ENCODE peak calls at places on chromosome 2, in eight cellular contexts. One of them, this sample, is unnamed.

GRCh38 chr2:23360571-23361125 is 24.3 kb upstream of the KLHL29 start:
- DNase-seq in gastrocnemius medialis: no peak
- DNase-seq in lung: no peak
- DNase-seq in adrenal gland: no peak
- DNase-seq in lower lobe of right lung: peak
- DNase-seq in cardiac muscle cell: no peak
- DNase-seq in dorsolateral prefrontal cortex: no peak
- DNase-seq in upper lobe of right lung: no peak
- DNase-seq in this sample: no peak

GRCh38 chr2:95281071-95281470 is 6.8 kb downstream of the PROM2 start:
- DNase-seq in gastrocnemius medialis: no peak
- DNase-seq in lung: no peak
- DNase-seq in adrenal gland: no peak
- DNase-seq in lower lobe of right lung: no peak
- DNase-seq in cardiac muscle cell: no peak
- DNase-seq in dorsolateral prefrontal cortex: no peak
- DNase-seq in upper lobe of right lung: no peak
- DNase-seq in this sample: no peak

GRCh38 chr2:185638771-185639170 is 99.8 kb upstream of the FSIP2 start:
- DNase-seq in gastrocnemius medialis: no peak
- DNase-seq in lung: no peak
- DNase-seq in adrenal gland: no peak
- DNase-seq in lower lobe of right lung: no peak
- DNase-seq in cardiac muscle cell: no peak
- DNase-seq in dorsolateral prefrontal cortex: no peak
- DNase-seq in upper lobe of right lung: no peak
- DNase-seq in this sample: no peak

GRCh38 chr2:54260241-54260495 is 4.1 kb upstream of the TSPYL6 start:
- DNase-seq in gastrocnemius medialis: no peak
- DNase-seq in lung: no peak
- DNase-seq in adrenal gland: no peak
- DNase-seq in lower lobe of right lung: no peak
- DNase-seq in cardiac muscle cell: no peak
- DNase-seq in dorsolateral prefrontal cortex: no peak
- DNase-seq in upper lobe of right lung: no peak
- DNase-seq in this sample: no peak

GRCh38 chr2:127707890-127708648 is 6.8 kb downstream of the SFT2D3 start:
- DNase-seq in gastrocnemius medialis: no peak
- DNase-seq in lung: peak
- DNase-seq in adrenal gland: peak
- DNase-seq in lower lobe of right lung: no peak
- DNase-seq in cardiac muscle cell: no peak
- DNase-seq in dorsolateral prefrontal cortex: no peak
- DNase-seq in upper lobe of right lung: no peak
- DNase-seq in this sample: no peak

GRCh38 chr2:173191601-173192000 is 116.0 kb downstream of the MAP3K20 start:
- DNase-seq in gastrocnemius medialis: no peak
- DNase-seq in lung: no peak
- DNase-seq in adrenal gland: no peak
- DNase-seq in lower lobe of right lung: no peak
- DNase-seq in cardiac muscle cell: no peak
- DNase-seq in dorsolateral prefrontal cortex: no peak
- DNase-seq in upper lobe of right lung: no peak
- DNase-seq in this sample: no peak

GRCh38 chr2:189517847-189518535 is 62.6 kb downstream of the SLC40A1 start:
- DNase-seq in gastrocnemius medialis: no peak
- DNase-seq in lung: no peak
- DNase-seq in adrenal gland: no peak
- DNase-seq in lower lobe of right lung: no peak
- DNase-seq in cardiac muscle cell: no peak
- DNase-seq in dorsolateral prefrontal cortex: no peak
- DNase-seq in upper lobe of right lung: no peak
- DNase-seq in this sample: no peak

GRCh38 chr2:182372661-182373060 is 54.2 kb downstream of the PDE1A start:
- DNase-seq in gastrocnemius medialis: peak
- DNase-seq in lung: no peak
- DNase-seq in adrenal gland: no peak
- DNase-seq in lower lobe of right lung: no peak
- DNase-seq in cardiac muscle cell: no peak
- DNase-seq in dorsolateral prefrontal cortex: no peak
- DNase-seq in upper lobe of right lung: no peak
- DNase-seq in this sample: no peak

GRCh38 chr2:137706786-137707613 is 257.3 kb upstream of the HNMT start:
- DNase-seq in gastrocnemius medialis: no peak
- DNase-seq in lung: no peak
- DNase-seq in adrenal gland: no peak
- DNase-seq in lower lobe of right lung: peak
- DNase-seq in cardiac muscle cell: peak
- DNase-seq in dorsolateral prefrontal cortex: no peak
- DNase-seq in upper lobe of right lung: peak
- DNase-seq in this sample: no peak

GRCh38 chr2:236856856-236857616 is 228.7 kb upstream of the COPS8 start:
- DNase-seq in gastrocnemius medialis: no peak
- DNase-seq in lung: no peak
- DNase-seq in adrenal gland: no peak
- DNase-seq in lower lobe of right lung: no peak
- DNase-seq in cardiac muscle cell: peak
- DNase-seq in dorsolateral prefrontal cortex: no peak
- DNase-seq in upper lobe of right lung: no peak
- DNase-seq in this sample: no peak

GRCh38 chr2:188519133-188519532 is 227.5 kb downstream of the GULP1 start:
- DNase-seq in gastrocnemius medialis: no peak
- DNase-seq in lung: no peak
- DNase-seq in adrenal gland: no peak
- DNase-seq in lower lobe of right lung: no peak
- DNase-seq in cardiac muscle cell: no peak
- DNase-seq in dorsolateral prefrontal cortex: no peak
- DNase-seq in upper lobe of right lung: no peak
- DNase-seq in this sample: no peak

GRCh38 chr2:181673178-181673577 is 7.1 kb downstream of the NEUROD1 start:
- DNase-seq in gastrocnemius medialis: no peak
- DNase-seq in lung: no peak
- DNase-seq in adrenal gland: no peak
- DNase-seq in lower lobe of right lung: no peak
- DNase-seq in cardiac muscle cell: no peak
- DNase-seq in dorsolateral prefrontal cortex: peak
- DNase-seq in upper lobe of right lung: no peak
- DNase-seq in this sample: no peak

GRCh38 chr2:73031725-73032701 is 39.5 kb downstream of the SFXN5 start:
- DNase-seq in gastrocnemius medialis: no peak
- DNase-seq in lung: no peak
- DNase-seq in adrenal gland: no peak
- DNase-seq in lower lobe of right lung: no peak
- DNase-seq in cardiac muscle cell: no peak
- DNase-seq in dorsolateral prefrontal cortex: no peak
- DNase-seq in upper lobe of right lung: no peak
- DNase-seq in this sample: no peak

GRCh38 chr2:234377761-234378341 is 119.0 kb downstream of the ARL4C start:
- DNase-seq in gastrocnemius medialis: no peak
- DNase-seq in lung: no peak
- DNase-seq in adrenal gland: no peak
- DNase-seq in lower lobe of right lung: no peak
- DNase-seq in cardiac muscle cell: no peak
- DNase-seq in dorsolateral prefrontal cortex: no peak
- DNase-seq in upper lobe of right lung: no peak
- DNase-seq in this sample: no peak

GRCh38 chr2:187567126-187567525 is 12.9 kb upstream of the TFPI start:
- DNase-seq in gastrocnemius medialis: no peak
- DNase-seq in lung: no peak
- DNase-seq in adrenal gland: no peak
- DNase-seq in lower lobe of right lung: no peak
- DNase-seq in cardiac muscle cell: no peak
- DNase-seq in dorsolateral prefrontal cortex: no peak
- DNase-seq in upper lobe of right lung: no peak
- DNase-seq in this sample: no peak

GRCh38 chr2:218882866-218883366 is 2.3 kb downstream of the WNT10A start:
- DNase-seq in gastrocnemius medialis: no peak
- DNase-seq in lung: no peak
- DNase-seq in adrenal gland: no peak
- DNase-seq in lower lobe of right lung: no peak
- DNase-seq in cardiac muscle cell: no peak
- DNase-seq in dorsolateral prefrontal cortex: no peak
- DNase-seq in upper lobe of right lung: peak
- DNase-seq in this sample: no peak

GRCh38 chr2:23399674-23400261 is 14.8 kb downstream of the KLHL29 start:
- DNase-seq in gastrocnemius medialis: no peak
- DNase-seq in lung: no peak
- DNase-seq in adrenal gland: no peak
- DNase-seq in lower lobe of right lung: no peak
- DNase-seq in cardiac muscle cell: no peak
- DNase-seq in dorsolateral prefrontal cortex: no peak
- DNase-seq in upper lobe of right lung: no peak
- DNase-seq in this sample: no peak

GRCh38 chr2:10575566-10576300 is 114.0 kb downstream of the NOL10 start:
- DNase-seq in gastrocnemius medialis: no peak
- DNase-seq in lung: no peak
- DNase-seq in adrenal gland: no peak
- DNase-seq in lower lobe of right lung: no peak
- DNase-seq in cardiac muscle cell: no peak
- DNase-seq in dorsolateral prefrontal cortex: no peak
- DNase-seq in upper lobe of right lung: no peak
- DNase-seq in this sample: no peak

GRCh38 chr2:175432021-175432420 is 250.5 kb upstream of the ATP5MC3 start:
- DNase-seq in gastrocnemius medialis: no peak
- DNase-seq in lung: no peak
- DNase-seq in adrenal gland: no peak
- DNase-seq in lower lobe of right lung: no peak
- DNase-seq in cardiac muscle cell: no peak
- DNase-seq in dorsolateral prefrontal cortex: no peak
- DNase-seq in upper lobe of right lung: no peak
- DNase-seq in this sample: no peak

GRCh38 chr2:237865623-237866041 is 6.2 kb downstream of the RAMP1 start:
- DNase-seq in gastrocnemius medialis: no peak
- DNase-seq in lung: peak
- DNase-seq in adrenal gland: no peak
- DNase-seq in lower lobe of right lung: no peak
- DNase-seq in cardiac muscle cell: peak
- DNase-seq in dorsolateral prefrontal cortex: no peak
- DNase-seq in upper lobe of right lung: peak
- DNase-seq in this sample: no peak

GRCh38 chr2:143230506-143231256 is 101.5 kb downstream of the ARHGAP15 start:
- DNase-seq in gastrocnemius medialis: no peak
- DNase-seq in lung: no peak
- DNase-seq in adrenal gland: no peak
- DNase-seq in lower lobe of right lung: no peak
- DNase-seq in cardiac muscle cell: no peak
- DNase-seq in dorsolateral prefrontal cortex: no peak
- DNase-seq in upper lobe of right lung: no peak
- DNase-seq in this sample: no peak
- H3K27ac ChIP-seq in gastrocnemius medialis: no peak
- H3K27ac ChIP-seq in lung: no peak
- H3K27ac ChIP-seq in adrenal gland: no peak
- H3K27ac ChIP-seq in lower lobe of right lung: no peak
- H3K27ac ChIP-seq in cardiac muscle cell: no peak
- H3K27ac ChIP-seq in dorsolateral prefrontal cortex: no peak
- H3K27ac ChIP-seq in upper lobe of right lung: no peak
- H3K27ac ChIP-seq in this sample: no peak

GRCh38 chr2:163612332-163612731 is 123.5 kb downstream of the FIGN start:
- DNase-seq in gastrocnemius medialis: no peak
- DNase-seq in lung: no peak
- DNase-seq in adrenal gland: no peak
- DNase-seq in lower lobe of right lung: no peak
- DNase-seq in cardiac muscle cell: no peak
- DNase-seq in dorsolateral prefrontal cortex: no peak
- DNase-seq in upper lobe of right lung: no peak
- DNase-seq in this sample: peak
- H3K27ac ChIP-seq in gastrocnemius medialis: no peak
- H3K27ac ChIP-seq in lung: no peak
- H3K27ac ChIP-seq in adrenal gland: no peak
- H3K27ac ChIP-seq in lower lobe of right lung: no peak
- H3K27ac ChIP-seq in cardiac muscle cell: peak
- H3K27ac ChIP-seq in dorsolateral prefrontal cortex: peak
- H3K27ac ChIP-seq in upper lobe of right lung: no peak
- H3K27ac ChIP-seq in this sample: peak

GRCh38 chr2:50547521-50547920 is 484.4 kb downstream of the NRXN1 start:
- DNase-seq in gastrocnemius medialis: no peak
- DNase-seq in lung: no peak
- DNase-seq in adrenal gland: no peak
- DNase-seq in lower lobe of right lung: no peak
- DNase-seq in cardiac muscle cell: no peak
- DNase-seq in dorsolateral prefrontal cortex: no peak
- DNase-seq in upper lobe of right lung: no peak
- DNase-seq in this sample: no peak
- H3K27ac ChIP-seq in gastrocnemius medialis: no peak
- H3K27ac ChIP-seq in lung: no peak
- H3K27ac ChIP-seq in adrenal gland: no peak
- H3K27ac ChIP-seq in lower lobe of right lung: no peak
- H3K27ac ChIP-seq in cardiac muscle cell: no peak
- H3K27ac ChIP-seq in dorsolateral prefrontal cortex: no peak
- H3K27ac ChIP-seq in upper lobe of right lung: no peak
- H3K27ac ChIP-seq in this sample: no peak

GRCh38 chr2:213147550-213147949 is 3.9 kb downstream of the IKZF2 start:
- DNase-seq in gastrocnemius medialis: no peak
- DNase-seq in lung: no peak
- DNase-seq in adrenal gland: no peak
- DNase-seq in lower lobe of right lung: no peak
- DNase-seq in cardiac muscle cell: no peak
- DNase-seq in dorsolateral prefrontal cortex: no peak
- DNase-seq in upper lobe of right lung: no peak
- DNase-seq in this sample: no peak

GRCh38 chr2:213150315-213150951 is 979 bp downstream of the IKZF2 start:
- DNase-seq in gastrocnemius medialis: no peak
- DNase-seq in lung: peak
- DNase-seq in adrenal gland: peak
- DNase-seq in lower lobe of right lung: no peak
- DNase-seq in cardiac muscle cell: peak
- DNase-seq in dorsolateral prefrontal cortex: no peak
- DNase-seq in upper lobe of right lung: no peak
- DNase-seq in this sample: peak

GRCh38 chr2:213148572-213149331 is 2.7 kb downstream of the IKZF2 start:
- DNase-seq in gastrocnemius medialis: no peak
- DNase-seq in lung: no peak
- DNase-seq in adrenal gland: no peak
- DNase-seq in lower lobe of right lung: no peak
- DNase-seq in cardiac muscle cell: no peak
- DNase-seq in dorsolateral prefrontal cortex: no peak
- DNase-seq in upper lobe of right lung: no peak
- DNase-seq in this sample: no peak

GRCh38 chr2:213149949-213150314 is 1.5 kb downstream of the IKZF2 start:
- DNase-seq in gastrocnemius medialis: no peak
- DNase-seq in lung: no peak
- DNase-seq in adrenal gland: no peak
- DNase-seq in lower lobe of right lung: no peak
- DNase-seq in cardiac muscle cell: no peak
- DNase-seq in dorsolateral prefrontal cortex: no peak
- DNase-seq in upper lobe of right lung: no peak
- DNase-seq in this sample: no peak

DNA sequence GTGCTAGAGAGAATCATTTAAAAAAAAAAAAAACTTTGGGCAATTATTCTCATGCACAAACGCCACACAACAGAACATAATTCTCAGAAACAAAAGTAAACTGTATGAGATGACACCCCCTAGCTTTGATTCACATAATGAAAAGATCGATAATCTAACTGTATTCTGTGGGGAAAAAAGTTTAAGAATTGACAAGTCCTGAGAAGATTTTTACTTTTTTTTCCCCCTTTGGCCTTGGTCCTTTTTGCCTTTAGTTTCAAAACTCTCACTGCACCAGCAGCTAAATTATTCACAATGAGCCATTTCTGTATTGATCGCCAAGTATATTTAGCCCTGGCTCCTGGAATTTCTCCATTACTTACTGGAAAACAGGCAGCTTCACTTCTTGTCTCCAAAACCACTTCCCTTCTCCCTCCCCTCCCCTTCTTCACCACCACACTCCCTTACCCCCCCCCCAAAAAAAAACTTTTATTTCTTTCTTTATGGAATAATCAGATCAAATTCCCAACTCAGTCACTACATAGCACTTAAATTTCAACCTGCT is 2.0 kb downstream of the IKZF2 start:
- DNase-seq in gastrocnemius medialis: no peak
- DNase-seq in lung: no peak
- DNase-seq in adrenal gland: no peak
- DNase-seq in lower lobe of right lung: no peak
- DNase-seq in cardiac muscle cell: no peak
- DNase-seq in dorsolateral prefrontal cortex: no peak
- DNase-seq in upper lobe of right lung: no peak
- DNase-seq in this sample: no peak
- H3K27ac ChIP-seq in gastrocnemius medialis: peak
- H3K27ac ChIP-seq in lung: no peak
- H3K27ac ChIP-seq in adrenal gland: peak
- H3K27ac ChIP-seq in lower lobe of right lung: peak
- H3K27ac ChIP-seq in cardiac muscle cell: peak
- H3K27ac ChIP-seq in dorsolateral prefrontal cortex: peak
- H3K27ac ChIP-seq in upper lobe of right lung: peak
- H3K27ac ChIP-seq in this sample: peak